ENCODE peak calls at places on chromosomes 12 and 14, in eight cellular contexts. G is transverse colon; I is tibial nerve; O is IMR-90; J is hypothalamus; E is naive thymus-derived CD8-positive, alpha-beta T cell; V is Ammon's horn; W is CD8-positive, alpha-beta memory T cell. Q is an unnamed sample.

GRCh38 chr12:80321653-80322052 is 122.4 kb upstream of the PTPRQ start:
- DNase-seq in E (no peak), I (no peak), O (peak; percentile 15), W (no peak), V (no peak), J (no peak), G (no peak), Q (no peak)

GRCh38 chr12:130970165-130970907 is 16.6 kb downstream of the ADGRD1 start:
- DNase-seq in V (no peak), J (no peak), E (no peak), I (no peak), W (no peak), O (no peak), G (no peak), Q (no peak)

GRCh38 chr12:80269953-80270552 is 170.7 kb downstream of the OTOGL start:
- DNase-seq in J (no peak), E (no peak), W (no peak), V (peak; percentile 58), O (peak; percentile 60), G (no peak), I (peak; percentile 16), Q (no peak)

GRCh38 chr12:89092297-89092696 is 260.0 kb downstream of the DUSP6 start:
- DNase-seq in W (no peak), I (no peak), E (no peak), O (no peak), V (no peak), J (no peak), G (no peak), Q (no peak)

GRCh38 chr14:38412654-38413053 is 156.8 kb upstream of the CLEC14A start:
- DNase-seq in J (no peak), G (no peak), V (no peak), O (no peak), E (no peak), I (no peak), W (no peak), Q (no peak)

GRCh38 chr14:34794217-34794616 is 79.8 kb upstream of the CFL2 start:
- DNase-seq in I (no peak), O (no peak), V (no peak), G (no peak), E (no peak), J (no peak), W (no peak), Q (no peak)

GRCh38 chr14:73238262-73238852 is 1.1 kb downstream of the PAPLN start:
- DNase-seq in O (peak; percentile 73), W (no peak), I (no peak), V (no peak), G (no peak), E (no peak), J (no peak), Q (no peak)

GRCh38 chr12:123847019-123847418 is 84.9 kb downstream of the DNAH10 start:
- DNase-seq in O (no peak), E (no peak), G (no peak), W (no peak), V (no peak), I (no peak), J (no peak), Q (no peak)

GRCh38 chr14:36020120-36021029 is 156.1 kb downstream of the PTCSC3 start:
- DNase-seq in I (no peak), V (peak; percentile 23), O (no peak), W (no peak), G (no peak), J (no peak), E (no peak), Q (no peak)

GRCh38 chr14:99430491-99430890 is 50.2 kb downstream of the SETD3 start:
- DNase-seq in V (no peak), G (no peak), J (no peak), O (no peak), E (no peak), I (no peak), W (peak; percentile 7), Q (no peak)

GRCh38 chr12:56998316-56998715 is 8.0 kb downstream of the ZBTB39 start:
- DNase-seq in O (no peak), E (no peak), I (no peak), G (no peak), J (no peak), W (no peak), V (no peak), Q (no peak)

GRCh38 chr12:14570231-14570630 is 2.5 kb upstream of the PLBD1 start:
- DNase-seq in V (no peak), I (no peak), W (no peak), O (no peak), J (no peak), E (no peak), G (no peak), Q (no peak)

GRCh38 chr14:56811596-56812363 is 1.5 kb upstream of the OTX2 start:
- DNase-seq in O (no peak), J (no peak), W (no peak), I (no peak), V (no peak), E (no peak), G (no peak), Q (no peak)

Q was measured in gastrocnemius medialis.